ENCODE peak calls at places on chromosome 15, in five cellular contexts. One of them, this sample, is unnamed.

GRCh38 chr15:61173899-61174689 is 55.0 kb downstream of the RORA start:
- DNase-seq in dorsolateral prefrontal cortex: no peak
- DNase-seq in OCI-LY7: no peak
- DNase-seq in foreskin keratinocyte: no peak
- DNase-seq in nephron progenitor cell: no peak
- DNase-seq in this sample: no peak

GRCh38 chr15:63986751-63987341 is 59.4 kb downstream of the DAPK2 start:
- DNase-seq in OCI-LY7: peak; percentile 68
- DNase-seq in foreskin keratinocyte: no peak
- DNase-seq in dorsolateral prefrontal cortex: no peak
- DNase-seq in nephron progenitor cell: no peak
- DNase-seq in this sample: no peak

GRCh38 chr15:39051931-39052705 is 487.5 kb upstream of the RASGRP1 start:
- DNase-seq in dorsolateral prefrontal cortex: no peak
- DNase-seq in foreskin keratinocyte: no peak
- DNase-seq in nephron progenitor cell: no peak
- DNase-seq in OCI-LY7: no peak
- DNase-seq in this sample: no peak

GRCh38 chr15:59002418-59002859 is 15.0 kb downstream of the RNF111 start:
- DNase-seq in nephron progenitor cell: no peak
- DNase-seq in dorsolateral prefrontal cortex: no peak
- DNase-seq in foreskin keratinocyte: no peak
- DNase-seq in OCI-LY7: peak; percentile 24
- DNase-seq in this sample: no peak

GRCh38 chr15:101014921-101015841 is 96.0 kb downstream of the LRRK1 start:
- DNase-seq in dorsolateral prefrontal cortex: peak; percentile 77
- DNase-seq in nephron progenitor cell: peak; percentile 86
- DNase-seq in foreskin keratinocyte: no peak
- DNase-seq in OCI-LY7: peak; percentile 45
- DNase-seq in this sample: peak; percentile 79

GRCh38 chr15:84648539-84648938 is 5.5 kb downstream of the WDR73 start:
- DNase-seq in dorsolateral prefrontal cortex: no peak
- DNase-seq in OCI-LY7: no peak
- DNase-seq in foreskin keratinocyte: no peak
- DNase-seq in nephron progenitor cell: no peak
- DNase-seq in this sample: no peak

GRCh38 chr15:61057376-61057775 is 171.7 kb downstream of the RORA start:
- DNase-seq in dorsolateral prefrontal cortex: no peak
- DNase-seq in nephron progenitor cell: no peak
- DNase-seq in foreskin keratinocyte: no peak
- DNase-seq in OCI-LY7: no peak
- DNase-seq in this sample: no peak

GRCh38 chr15:100429116-100429728 is 87.4 kb upstream of the ADAMTS17 start:
- DNase-seq in nephron progenitor cell: no peak
- DNase-seq in OCI-LY7: no peak
- DNase-seq in dorsolateral prefrontal cortex: no peak
- DNase-seq in foreskin keratinocyte: no peak
- DNase-seq in this sample: no peak

GRCh38 chr15:33618300-33618699 is 307.5 kb downstream of the RYR3 start:
- DNase-seq in OCI-LY7: no peak
- DNase-seq in foreskin keratinocyte: no peak
- DNase-seq in nephron progenitor cell: no peak
- DNase-seq in dorsolateral prefrontal cortex: no peak
- DNase-seq in this sample: no peak

GRCh38 chr15:101455291-101455916 is 34.1 kb downstream of the PCSK6 start:
- DNase-seq in OCI-LY7: no peak
- DNase-seq in dorsolateral prefrontal cortex: peak; percentile 72
- DNase-seq in nephron progenitor cell: no peak
- DNase-seq in foreskin keratinocyte: no peak
- DNase-seq in this sample: no peak

GRCh38 chr15:81160312-81161214 is 26.5 kb downstream of the CFAP161 start:
- DNase-seq in dorsolateral prefrontal cortex: no peak
- DNase-seq in nephron progenitor cell: no peak
- DNase-seq in OCI-LY7: no peak
- DNase-seq in foreskin keratinocyte: peak; percentile 23
- DNase-seq in this sample: no peak

GRCh38 chr15:41779662-41780157 is 5.4 kb downstream of the MAPKBP1 start:
- DNase-seq in foreskin keratinocyte: no peak
- DNase-seq in dorsolateral prefrontal cortex: no peak
- DNase-seq in nephron progenitor cell: no peak
- DNase-seq in OCI-LY7: peak; percentile 24
- DNase-seq in this sample: no peak

GRCh38 chr15:101320501-101321052 is 25.5 kb upstream of the SNRPA1 start:
- DNase-seq in nephron progenitor cell: peak; percentile 47
- DNase-seq in dorsolateral prefrontal cortex: peak; percentile 39
- DNase-seq in foreskin keratinocyte: peak; percentile 54
- DNase-seq in OCI-LY7: no peak
- DNase-seq in this sample: no peak

GRCh38 chr15:61038387-61038786 is 190.7 kb downstream of the RORA start:
- DNase-seq in nephron progenitor cell: no peak
- DNase-seq in foreskin keratinocyte: no peak
- DNase-seq in OCI-LY7: no peak
- DNase-seq in dorsolateral prefrontal cortex: no peak
- DNase-seq in this sample: no peak

GRCh38 chr15:39786444-39787056 is 3.9 kb upstream of the FSIP1 start:
- DNase-seq in nephron progenitor cell: peak; percentile 31
- DNase-seq in dorsolateral prefrontal cortex: no peak
- DNase-seq in OCI-LY7: peak; percentile 63
- DNase-seq in foreskin keratinocyte: no peak
- DNase-seq in this sample: no peak

GRCh38 chr15:41967506-41968206 is 4.7 kb downstream of the EHD4 start:
- DNase-seq in OCI-LY7: peak; percentile 80
- DNase-seq in foreskin keratinocyte: no peak
- DNase-seq in dorsolateral prefrontal cortex: no peak
- DNase-seq in nephron progenitor cell: no peak
- DNase-seq in this sample: no peak

GRCh38 chr15:98085003-98085639 is 124.6 kb downstream of the ARRDC4 start:
- DNase-seq in dorsolateral prefrontal cortex: no peak
- DNase-seq in foreskin keratinocyte: no peak
- DNase-seq in OCI-LY7: peak; percentile 48
- DNase-seq in nephron progenitor cell: peak; percentile 21
- DNase-seq in this sample: peak; percentile 33

GRCh38 chr15:74873756-74874424 is 725 bp upstream of the SCAMP2 start:
- DNase-seq in OCI-LY7: peak; percentile 37
- DNase-seq in dorsolateral prefrontal cortex: no peak
- DNase-seq in nephron progenitor cell: peak; percentile 29
- DNase-seq in foreskin keratinocyte: no peak
- DNase-seq in this sample: no peak

GRCh38 chr15:82172506-82172905 is 90.0 kb downstream of the EFL1 start:
- DNase-seq in dorsolateral prefrontal cortex: no peak
- DNase-seq in nephron progenitor cell: no peak
- DNase-seq in OCI-LY7: no peak
- DNase-seq in foreskin keratinocyte: no peak
- DNase-seq in this sample: no peak

GRCh38 chr15:74631935-74632560 is 16.4 kb downstream of the CLK3 start:
- DNase-seq in nephron progenitor cell: peak; percentile 76
- DNase-seq in OCI-LY7: peak; percentile 68
- DNase-seq in foreskin keratinocyte: no peak
- DNase-seq in dorsolateral prefrontal cortex: peak; percentile 68
- DNase-seq in this sample: peak; percentile 77

GRCh38 chr15:96336643-96337353 is 6.3 kb downstream of the NR2F2 start:
- DNase-seq in nephron progenitor cell: no peak
- DNase-seq in dorsolateral prefrontal cortex: no peak
- DNase-seq in foreskin keratinocyte: no peak
- DNase-seq in OCI-LY7: no peak
- DNase-seq in this sample: no peak

GRCh38 chr15:48571510-48571909 is 74.0 kb downstream of the FBN1 start:
- DNase-seq in dorsolateral prefrontal cortex: no peak
- DNase-seq in OCI-LY7: no peak
- DNase-seq in foreskin keratinocyte: no peak
- DNase-seq in nephron progenitor cell: no peak
- DNase-seq in this sample: no peak

GRCh38 chr15:59247364-59247763 is 40.7 kb downstream of the LDHAL6B start:
- DNase-seq in foreskin keratinocyte: no peak
- DNase-seq in dorsolateral prefrontal cortex: no peak
- DNase-seq in OCI-LY7: peak; percentile 88
- DNase-seq in nephron progenitor cell: peak; percentile 39
- DNase-seq in this sample: peak; percentile 51

GRCh38 chr15:54636147-54636546 is 560.6 kb downstream of the RSL24D1 start:
- DNase-seq in dorsolateral prefrontal cortex: no peak
- DNase-seq in OCI-LY7: no peak
- DNase-seq in foreskin keratinocyte: no peak
- DNase-seq in nephron progenitor cell: no peak
- DNase-seq in this sample: no peak

GRCh38 chr15:69292826-69293420 is 5.8 kb upstream of the PAQR5 start:
- DNase-seq in dorsolateral prefrontal cortex: no peak
- DNase-seq in foreskin keratinocyte: no peak
- DNase-seq in OCI-LY7: no peak
- DNase-seq in nephron progenitor cell: no peak
- DNase-seq in this sample: no peak

GRCh38 chr15:55909036-55909811 is 84.2 kb downstream of the NEDD4 start:
- DNase-seq in OCI-LY7: no peak
- DNase-seq in nephron progenitor cell: no peak
- DNase-seq in dorsolateral prefrontal cortex: no peak
- DNase-seq in foreskin keratinocyte: peak; percentile 83
- DNase-seq in this sample: no peak

GRCh38 chr15:68487087-68487843 is 55.3 kb upstream of the ITGA11 start:
- DNase-seq in foreskin keratinocyte: peak; percentile 50
- DNase-seq in nephron progenitor cell: no peak
- DNase-seq in dorsolateral prefrontal cortex: no peak
- DNase-seq in OCI-LY7: no peak
- DNase-seq in this sample: no peak

GRCh38 chr15:84598250-84598649 is 2.6 kb upstream of the ZSCAN2 start:
- DNase-seq in foreskin keratinocyte: no peak
- DNase-seq in dorsolateral prefrontal cortex: no peak
- DNase-seq in OCI-LY7: peak; percentile 81
- DNase-seq in nephron progenitor cell: no peak
- DNase-seq in this sample: no peak

GRCh38 chr15:78177447-78177873 is 28.3 kb downstream of the IDH3A start:
- DNase-seq in foreskin keratinocyte: no peak
- DNase-seq in nephron progenitor cell: peak; percentile 73
- DNase-seq in dorsolateral prefrontal cortex: no peak
- DNase-seq in OCI-LY7: peak; percentile 62
- DNase-seq in this sample: peak; percentile 67

GRCh38 chr15:101545548-101546505 is 56.3 kb upstream of the PCSK6 start:
- DNase-seq in dorsolateral prefrontal cortex: no peak
- DNase-seq in OCI-LY7: no peak
- DNase-seq in nephron progenitor cell: no peak
- DNase-seq in foreskin keratinocyte: no peak
- DNase-seq in this sample: no peak

GRCh38 chr15:80967451-80967850 is 22.2 kb downstream of the MESD start:
- DNase-seq in dorsolateral prefrontal cortex: no peak
- DNase-seq in nephron progenitor cell: peak; percentile 25
- DNase-seq in OCI-LY7: no peak
- DNase-seq in foreskin keratinocyte: no peak
- DNase-seq in this sample: no peak

DNA sequence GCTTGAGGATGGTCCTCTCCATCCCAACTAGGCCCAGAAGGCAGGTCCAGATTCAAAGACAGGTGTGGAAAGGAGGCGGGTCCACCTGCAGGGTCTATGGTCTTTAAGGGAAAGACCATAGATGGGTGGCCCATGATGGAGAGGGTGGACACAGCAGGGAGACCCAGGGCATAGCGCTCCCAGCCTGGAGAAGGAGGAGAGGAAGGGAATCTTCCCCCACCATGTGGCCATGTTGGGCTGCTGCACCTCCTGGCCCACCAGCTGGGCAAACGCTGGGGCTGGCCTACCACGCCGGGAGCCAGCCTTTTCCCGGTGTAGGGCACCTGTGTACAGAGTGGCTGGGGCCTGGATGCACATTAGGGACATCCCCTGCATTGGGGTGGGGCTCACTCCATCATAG is 265.2 kb upstream of the TLE3 start:
- DNase-seq in OCI-LY7: peak; percentile 10
- DNase-seq in nephron progenitor cell: peak; percentile 61
- DNase-seq in foreskin keratinocyte: no peak
- DNase-seq in dorsolateral prefrontal cortex: no peak
- DNase-seq in this sample: peak; percentile 36
- TF ChIP-seq CTCF in OCI-LY7: peak; percentile 62
- TF ChIP-seq CTCF in nephron progenitor cell: peak; percentile 75
- TF ChIP-seq CTCF in foreskin keratinocyte: peak; percentile 49
- TF ChIP-seq CTCF in dorsolateral prefrontal cortex: peak; percentile 44
- TF ChIP-seq CTCF in this sample: peak; percentile 71

GRCh38 chr15:91100561-91101355 is 701 bp downstream of the SV2B start:
- DNase-seq in OCI-LY7: no peak
- DNase-seq in nephron progenitor cell: peak; percentile 11
- DNase-seq in foreskin keratinocyte: no peak
- DNase-seq in dorsolateral prefrontal cortex: no peak
- DNase-seq in this sample: no peak

GRCh38 chr15:91098451-91098850 is 1.6 kb upstream of the SV2B start:
- DNase-seq in foreskin keratinocyte: no peak
- DNase-seq in dorsolateral prefrontal cortex: no peak
- DNase-seq in nephron progenitor cell: no peak
- DNase-seq in OCI-LY7: no peak
- DNase-seq in this sample: no peak

GRCh38 chr15:91101356-91101920 is 1.4 kb downstream of the SV2B start:
- DNase-seq in nephron progenitor cell: no peak
- DNase-seq in OCI-LY7: no peak
- DNase-seq in foreskin keratinocyte: no peak
- DNase-seq in dorsolateral prefrontal cortex: no peak
- DNase-seq in this sample: no peak

GRCh38 chr15:91102546-91103330 is 2.7 kb downstream of the SV2B start:
- DNase-seq in nephron progenitor cell: no peak
- DNase-seq in OCI-LY7: no peak
- DNase-seq in foreskin keratinocyte: no peak
- DNase-seq in dorsolateral prefrontal cortex: no peak
- DNase-seq in this sample: no peak

GRCh38 chr15:91099616-91100560 is at the start of gene SV2B:
- DNase-seq in OCI-LY7: no peak
- DNase-seq in nephron progenitor cell: peak; percentile 72
- DNase-seq in dorsolateral prefrontal cortex: peak; percentile 75
- DNase-seq in foreskin keratinocyte: no peak
- DNase-seq in this sample: peak; percentile 25
- TF ChIP-seq CTCF in OCI-LY7: no peak
- TF ChIP-seq CTCF in nephron progenitor cell: no peak
- TF ChIP-seq CTCF in dorsolateral prefrontal cortex: peak; percentile 17
- TF ChIP-seq CTCF in foreskin keratinocyte: no peak
- TF ChIP-seq CTCF in this sample: peak; percentile 34

GRCh38 chr15:79897701-79898113 is 893 bp upstream of the MTHFS start:
- DNase-seq in foreskin keratinocyte: no peak
- DNase-seq in dorsolateral prefrontal cortex: no peak
- DNase-seq in nephron progenitor cell: no peak
- DNase-seq in OCI-LY7: peak; percentile 20
- DNase-seq in this sample: no peak

GRCh38 chr15:79897380-79897678 is 515 bp upstream of the MTHFS start:
- DNase-seq in foreskin keratinocyte: peak; percentile 21
- DNase-seq in OCI-LY7: no peak
- DNase-seq in nephron progenitor cell: no peak
- DNase-seq in dorsolateral prefrontal cortex: no peak
- DNase-seq in this sample: no peak

GRCh38 chr15:79898369-79898768 is 1.6 kb upstream of the MTHFS start:
- DNase-seq in foreskin keratinocyte: no peak
- DNase-seq in nephron progenitor cell: no peak
- DNase-seq in OCI-LY7: no peak
- DNase-seq in dorsolateral prefrontal cortex: no peak
- DNase-seq in this sample: no peak

GRCh38 chr15:79896131-79896633 is 632 bp downstream of the MTHFS start:
- DNase-seq in nephron progenitor cell: no peak
- DNase-seq in foreskin keratinocyte: peak; percentile 24
- DNase-seq in OCI-LY7: no peak
- DNase-seq in dorsolateral prefrontal cortex: no peak
- DNase-seq in this sample: peak; percentile 2

GRCh38 chr15:79896634-79897379 is at the start of gene MTHFS:
- DNase-seq in dorsolateral prefrontal cortex: peak; percentile 54
- DNase-seq in nephron progenitor cell: peak; percentile 79
- DNase-seq in OCI-LY7: peak; percentile 85
- DNase-seq in foreskin keratinocyte: peak; percentile 44
- DNase-seq in this sample: peak; percentile 64
- TF ChIP-seq CTCF in dorsolateral prefrontal cortex: peak; percentile 57
- TF ChIP-seq CTCF in nephron progenitor cell: no peak
- TF ChIP-seq CTCF in OCI-LY7: peak; percentile 69
- TF ChIP-seq CTCF in foreskin keratinocyte: peak; percentile 57
- TF ChIP-seq CTCF in this sample: peak; percentile 55

GRCh38 chr15:43483306-43484128 is 9.4 kb downstream of the TP53BP1 start:
- DNase-seq in dorsolateral prefrontal cortex: no peak
- DNase-seq in foreskin keratinocyte: no peak
- DNase-seq in OCI-LY7: peak; percentile 45
- DNase-seq in nephron progenitor cell: no peak
- DNase-seq in this sample: no peak
- TF ChIP-seq CTCF in dorsolateral prefrontal cortex: peak; percentile 45
- TF ChIP-seq CTCF in foreskin keratinocyte: peak; percentile 57
- TF ChIP-seq CTCF in OCI-LY7: peak; percentile 87
- TF ChIP-seq CTCF in nephron progenitor cell: no peak
- TF ChIP-seq CTCF in this sample: peak; percentile 45